ENCODE peak calls at places on chromosomes 2 and 18, in five cellular contexts. F is NCI-H1436, N is foreskin fibroblast, Z is COR-L47, X is GF-D8. C is an unnamed sample.

GRCh38 chr2:55311444-55311870 is 42.4 kb upstream of the MTIF2 start:
- DNase-seq in N (peak; percentile 71), F (no peak), X (no peak), Z (no peak), C (peak; percentile 67)

GRCh38 chr2:223846524-223846923 is 9.1 kb upstream of the AP1S3 start:
- DNase-seq in X (no peak), Z (no peak), F (no peak), N (peak; percentile 82), C (peak; percentile 93)

GRCh38 chr2:237935740-237936452 is 30.9 kb upstream of the UBE2F start:
- DNase-seq in F (no peak), N (no peak), X (no peak), Z (no peak), C (no peak)

GRCh38 chr2:48715956-48716355 is 39.6 kb downstream of the LHCGR start:
- DNase-seq in X (no peak), N (no peak), Z (no peak), F (no peak), C (peak; percentile 92)

GRCh38 chr2:11691071-11691660 is 21.2 kb upstream of the NTSR2 start:
- DNase-seq in N (no peak), X (peak; percentile 59), Z (no peak), F (no peak), C (no peak)

GRCh38 chr2:3159801-3160545 is 217.6 kb downstream of the EIPR1 start:
- DNase-seq in F (no peak), X (no peak), N (no peak), Z (no peak), C (no peak)

GRCh38 chr2:190415794-190416729 is 7.9 kb downstream of the MFSD6 start:
- DNase-seq in X (no peak), F (no peak), N (no peak), Z (no peak), C (peak; percentile 20)

GRCh38 chr18:55038162-55038561 is 78.9 kb upstream of the CCDC68 start:
- DNase-seq in F (no peak), N (peak; percentile 44), X (no peak), Z (no peak), C (no peak)

GRCh38 chr2:67446504-67446911 is 49.4 kb downstream of the ETAA1 start:
- DNase-seq in Z (peak; percentile 76), F (peak; percentile 72), N (peak; percentile 24), X (no peak), C (peak; percentile 54)

GRCh38 chr2:46859482-46859881 is 56.1 kb downstream of the MCFD2 start:
- DNase-seq in Z (no peak), F (no peak), N (no peak), X (no peak), C (no peak)

GRCh38 chr18:56645415-56646016 is 5.6 kb upstream of the WDR7 start:
- DNase-seq in Z (peak; percentile 49), F (no peak), N (no peak), X (peak; percentile 20), C (peak; percentile 33)

GRCh38 chr18:54181856-54182612 is 42.4 kb downstream of the MBD2 start:
- DNase-seq in Z (no peak), X (no peak), N (no peak), F (no peak), C (peak; percentile 41)

GRCh38 chr2:8094571-8094970 is 587.3 kb upstream of the ID2 start:
- DNase-seq in X (no peak), Z (no peak), F (peak; percentile 49), N (no peak), C (no peak)

GRCh38 chr2:152635635-152636298 is 81.5 kb downstream of the PRPF40A start:
- DNase-seq in X (no peak), Z (peak; percentile 44), N (no peak), F (peak; percentile 34), C (peak; percentile 66)

C was measured in choroid plexus epithelial cell.